ENCODE peak calls at places on chromosomes 5 and 9, in ten cellular contexts. P, J, N, A, Y, X, B, S, T and E are unnamed samples.

GRCh38 chr9:106588601-106589000 is 274.4 kb upstream of the ZNF462 start:
- DNase-seq in T (no peak), Y (peak), X (no peak), N (no peak), B (no peak), J (no peak), A (no peak), P (no peak), S (no peak), E (no peak)

GRCh38 chr9:93391898-93392297 is 59.6 kb upstream of the FAM120A start:
- DNase-seq in S (no peak), P (no peak), A (no peak), N (no peak), B (no peak), X (peak), Y (no peak), J (no peak), T (no peak), E (no peak)

GRCh38 chr5:74510476-74510875 is 130.1 kb downstream of the ENC1 start:
- DNase-seq in T (no peak), B (no peak), X (no peak), P (no peak), J (no peak), A (no peak), N (no peak), S (no peak), Y (no peak), E (no peak)

GRCh38 chr5:61132559-61132958 is 29.7 kb downstream of the SMIM15 start:
- DNase-seq in T (no peak), B (no peak), A (no peak), J (no peak), P (no peak), X (no peak), S (no peak), Y (no peak), N (no peak), E (no peak)

GRCh38 chr5:115209279-115209678 is 39.6 kb upstream of the TRIM36 start:
- DNase-seq in X (peak), J (no peak), P (no peak), A (no peak), S (no peak), T (no peak), B (no peak), Y (no peak), N (no peak), E (no peak)

GRCh38 chr5:119323630-119324000 is 32.2 kb upstream of the TNFAIP8 start:
- DNase-seq in T (no peak), X (no peak), P (no peak), J (no peak), S (no peak), N (no peak), B (no peak), A (no peak), Y (no peak), E (no peak)

GRCh38 chr5:67770431-67771025 is 445.0 kb upstream of the PIK3R1 start:
- DNase-seq in T (no peak), X (peak), J (peak), P (no peak), A (no peak), Y (no peak), N (no peak), B (no peak), S (no peak), E (no peak)

GRCh38 chr9:95018099-95018927 is 291.8 kb downstream of the AOPEP start:
- DNase-seq in X (no peak), T (no peak), B (peak), P (peak), J (peak), Y (no peak), N (no peak), S (no peak), A (no peak), E (no peak)

GRCh38 chr9:28668158-28668557 is 1094.9 kb upstream of the C9orf72 start:
- DNase-seq in J (no peak), A (no peak), B (no peak), X (no peak), N (no peak), P (no peak), T (no peak), Y (no peak), S (no peak), E (no peak)

GRCh38 chr5:11177993-11178711 is 417.1 kb upstream of the DAP start:
- DNase-seq in A (no peak), J (no peak), T (no peak), N (no peak), P (no peak), Y (no peak), B (no peak), S (no peak), X (no peak), E (no peak)

GRCh38 chr9:132648685-132649084 is 21.1 kb downstream of the DDX31 start:
- DNase-seq in T (no peak), X (no peak), N (no peak), J (no peak), Y (no peak), S (no peak), P (no peak), A (no peak), B (no peak), E (no peak)

GRCh38 chr5:121516997-121517396 is 334.7 kb upstream of the FTMT start:
- DNase-seq in N (no peak), J (no peak), Y (no peak), X (no peak), T (no peak), P (no peak), S (no peak), B (no peak), A (no peak), E (no peak)

GRCh38 chr5:134993161-134993560 is 25.5 kb downstream of the CATSPER3 start:
- DNase-seq in B (no peak), N (no peak), X (no peak), S (no peak), T (no peak), J (no peak), Y (no peak), P (no peak), A (no peak), E (no peak)

GRCh38 chr5:97009212-97009898 is 73.5 kb downstream of the LNPEP start:
- DNase-seq in B (no peak), Y (no peak), A (no peak), X (no peak), P (no peak), J (no peak), T (no peak), N (no peak), S (peak), E (no peak)

GRCh38 chr5:157348049-157348400 is 82.1 kb downstream of the CYFIP2 start:
- DNase-seq in T (no peak), Y (no peak), N (no peak), P (no peak), S (no peak), A (no peak), B (no peak), X (no peak), J (no peak), E (no peak)

GRCh38 chr9:125126019-125126746 is 17.1 kb downstream of the SCAI start:
- DNase-seq in A (peak), N (peak), X (peak), B (peak), Y (no peak), P (no peak), S (peak), T (peak), J (no peak), E (peak)

GRCh38 chr9:110126986-110127864 is 80.7 kb downstream of the C9orf152 start:
- DNase-seq in Y (no peak), T (peak), A (peak), X (peak), S (no peak), N (peak), B (peak), P (no peak), J (peak), E (no peak)

GRCh38 chr5:170315154-170315553 is 17.6 kb upstream of the LCP2 start:
- DNase-seq in S (no peak), B (peak), Y (no peak), X (no peak), J (no peak), A (peak), T (no peak), P (no peak), N (peak), E (peak)
- TF ChIP-seq EP300 in S (no peak), B (peak), Y (no peak), X (no peak), J (no peak), A (peak), T (no peak), P (no peak), N (peak), E (no peak)

GRCh38 chr9:134317431-134318414 is 8.5 kb upstream of the RXRA start:
- DNase-seq in B (peak), X (no peak), S (no peak), T (no peak), J (no peak), A (peak), P (no peak), Y (no peak), N (no peak), E (peak)
- TF ChIP-seq EP300 in B (no peak), X (no peak), S (no peak), T (no peak), J (no peak), A (no peak), P (no peak), Y (no peak), N (no peak), E (no peak)

DNA sequence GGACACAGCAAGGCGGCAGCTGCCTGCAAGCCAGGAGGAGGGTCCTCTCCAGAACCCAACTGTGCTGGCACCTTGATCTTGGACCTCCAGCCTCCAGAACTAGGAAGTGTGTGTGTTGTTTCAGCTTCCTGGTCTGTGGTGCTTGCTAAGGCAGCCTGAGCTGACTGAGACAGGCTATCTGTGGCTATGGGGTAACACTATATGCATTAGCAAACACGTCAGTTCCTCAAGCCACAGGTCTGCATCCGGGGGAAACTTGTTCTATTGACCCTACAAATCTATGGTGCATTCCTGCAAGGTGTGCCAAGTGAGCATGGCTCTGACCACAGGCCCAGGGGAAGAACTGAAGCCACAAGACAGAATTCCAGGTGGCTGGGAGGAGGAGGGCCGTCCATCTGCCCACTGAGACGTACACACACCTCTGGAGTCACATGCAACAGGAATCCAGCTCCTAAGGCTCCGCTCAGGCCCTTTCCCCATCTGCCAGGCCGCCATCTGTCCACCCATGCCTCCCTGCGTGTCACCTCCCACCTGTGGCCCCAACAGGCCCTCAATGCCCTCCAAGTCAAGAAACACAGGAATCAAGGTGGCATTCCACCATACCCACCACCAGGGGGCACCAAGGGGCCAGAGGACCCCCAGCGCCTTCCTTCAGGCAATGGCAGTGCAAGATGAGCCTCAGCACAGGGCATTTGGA is 174.9 kb downstream of the ROR2 start:
- DNase-seq in Y (peak), S (peak), X (peak), J (peak), B (peak), N (peak), A (peak), T (peak), P (peak), E (no peak)
- TF ChIP-seq EP300 in Y (no peak), S (no peak), X (no peak), J (no peak), B (no peak), N (no peak), A (no peak), T (no peak), P (no peak), E (no peak)

DNA sequence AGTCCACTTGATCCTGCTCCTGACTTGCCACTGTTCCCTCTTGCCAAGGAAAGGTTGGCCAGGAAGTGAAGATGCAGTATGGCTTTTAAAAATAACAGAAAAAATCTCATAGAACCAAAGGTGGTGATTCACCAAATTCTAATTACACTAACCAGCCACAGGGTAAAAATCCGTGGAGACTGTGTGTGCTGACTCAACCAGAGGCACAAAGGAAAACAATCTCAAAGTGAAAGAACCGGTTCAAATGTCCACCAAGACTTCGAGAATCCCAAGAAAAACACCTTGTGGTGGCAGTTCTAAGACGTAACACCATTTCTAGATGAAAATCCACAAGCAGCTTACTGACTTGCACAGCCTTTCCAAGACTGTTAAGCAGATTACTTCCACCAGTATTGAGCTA is 279.1 kb downstream of the TLE1 start:
- DNase-seq in J (no peak), A (no peak), Y (no peak), T (no peak), X (no peak), B (no peak), S (no peak), N (no peak), P (peak), E (no peak)
- TF ChIP-seq EP300 in J (no peak), A (no peak), Y (no peak), T (no peak), X (no peak), B (no peak), S (no peak), N (no peak), P (no peak), E (no peak)

GRCh38 chr9:121954477-121955175 is 138.5 kb downstream of the TTLL11 start:
- DNase-seq in N (no peak), T (no peak), Y (no peak), S (peak), P (no peak), X (no peak), B (peak), J (no peak), A (peak), E (peak)
- TF ChIP-seq EP300 in N (no peak), T (no peak), Y (no peak), S (no peak), P (no peak), X (no peak), B (no peak), J (no peak), A (no peak), E (no peak)

GRCh38 chr5:1360861-1361260 is 16.0 kb upstream of the CLPTM1L start:
- DNase-seq in Y (no peak), J (no peak), P (no peak), T (no peak), B (no peak), A (no peak), X (no peak), S (no peak), N (no peak), E (no peak)

GRCh38 chr5:1362242-1363015 is 17.5 kb upstream of the CLPTM1L start:
- DNase-seq in S (no peak), P (no peak), B (no peak), T (no peak), N (no peak), A (no peak), X (no peak), J (no peak), Y (no peak), E (no peak)

GRCh38 chr5:1363581-1363980 is 18.7 kb upstream of the CLPTM1L start:
- DNase-seq in N (no peak), X (no peak), A (no peak), B (no peak), J (no peak), T (no peak), P (no peak), S (no peak), Y (no peak), E (no peak)

GRCh38 chr5:1364211-1364610 is 19.3 kb upstream of the CLPTM1L start:
- DNase-seq in Y (no peak), S (no peak), A (no peak), N (no peak), X (no peak), P (no peak), B (no peak), T (no peak), J (no peak), E (no peak)

DNA sequence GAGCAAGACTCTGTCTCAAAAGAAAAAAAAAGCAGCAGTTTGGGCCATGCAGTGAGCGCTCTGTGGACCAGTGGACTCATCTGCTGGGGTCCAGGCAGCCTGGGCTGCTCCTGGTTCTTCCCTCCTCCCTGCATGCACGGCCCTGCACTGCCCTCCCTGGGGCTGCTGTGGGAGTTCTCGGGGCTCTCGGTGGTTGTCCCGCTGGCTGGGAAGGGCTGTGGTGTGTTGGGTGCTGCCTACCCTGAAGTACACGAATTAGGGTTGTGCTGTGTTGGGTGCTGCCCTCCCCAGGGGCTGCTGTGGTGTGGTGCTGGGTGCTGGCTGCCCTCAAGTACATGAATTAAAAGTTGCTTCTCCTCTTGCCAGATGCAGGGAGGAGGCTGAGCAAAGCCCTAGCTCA is 18.3 kb upstream of the CLPTM1L start:
- DNase-seq in P (peak), S (no peak), B (no peak), A (no peak), N (no peak), Y (no peak), J (no peak), T (no peak), X (no peak), E (no peak)
- TF ChIP-seq EP300 in P (no peak), S (no peak), B (no peak), A (no peak), N (no peak), Y (no peak), J (no peak), T (no peak), X (no peak), E (no peak)

GRCh38 chr5:133373121-133373870 is 239.0 kb downstream of the FSTL4 start:
- DNase-seq in S (no peak), N (no peak), J (no peak), A (no peak), Y (no peak), X (no peak), B (no peak), T (no peak), P (peak), E (no peak)
- TF ChIP-seq EP300 in S (no peak), N (no peak), J (no peak), A (no peak), Y (no peak), X (no peak), B (no peak), T (no peak), P (no peak), E (no peak)

GRCh38 chr5:81751836-81752643 is 1.1 kb upstream of the SSBP2 start:
- DNase-seq in A (peak), B (peak), J (no peak), S (no peak), N (peak), X (no peak), Y (no peak), T (peak), P (no peak), E (no peak)
- TF ChIP-seq EP300 in A (no peak), B (no peak), J (no peak), S (no peak), N (no peak), X (no peak), Y (no peak), T (no peak), P (no peak), E (no peak)

GRCh38 chr5:104533498-104533897 is 970.9 kb upstream of the NUDT12 start:
- DNase-seq in X (no peak), Y (no peak), N (no peak), S (no peak), B (no peak), J (no peak), A (no peak), P (no peak), T (no peak), E (no peak)
- TF ChIP-seq EP300 in X (no peak), Y (no peak), N (no peak), S (no peak), B (no peak), J (no peak), A (no peak), P (no peak), T (no peak), E (no peak)